ENCODE peak calls at places on chromosomes 12 and 14, in seven cellular contexts. R is ovary, F is pancreas, K is T follicular helper cell, T is NCI-H2171, M is caudate nucleus, H is T47D. S is an unnamed sample.

GRCh38 chr12:90043264-90043663 is 334.6 kb upstream of the ATP2B1 start:
- DNase-seq in M (no peak), F (no peak), K (no peak), T (no peak), R (no peak), H (no peak), S (no peak)

GRCh38 chr12:67068773-67069450 is 200.2 kb upstream of the CAND1 start:
- DNase-seq in H (peak; percentile 30), K (no peak), T (peak; percentile 61), F (peak; percentile 67), R (peak; percentile 27), M (peak; percentile 18), S (peak; percentile 27)

GRCh38 chr14:50957296-50957695 is 13.0 kb upstream of the PYGL start:
- DNase-seq in F (no peak), K (no peak), H (no peak), M (no peak), T (no peak), R (no peak), S (no peak)

GRCh38 chr14:20606190-20606901 is 15.2 kb upstream of the RNASE12 start:
- DNase-seq in F (no peak), K (no peak), T (no peak), H (peak; percentile 50), M (no peak), R (no peak), S (no peak)

GRCh38 chr14:50820786-50821185 is 10.2 kb downstream of the NIN start:
- DNase-seq in F (no peak), R (no peak), T (no peak), H (no peak), M (no peak), K (no peak), S (no peak)

GRCh38 chr12:7905071-7905470 is 30.9 kb downstream of the SLC2A3 start:
- DNase-seq in F (no peak), K (no peak), H (no peak), T (peak; percentile 84), R (no peak), M (no peak), S (no peak)

GRCh38 chr14:51020024-51020710 is 74.7 kb downstream of the TRIM9 start:
- DNase-seq in K (no peak), H (no peak), M (peak; percentile 50), T (no peak), R (no peak), F (no peak), S (no peak)

GRCh38 chr14:26261368-26262122 is 336.3 kb downstream of the NOVA1 start:
- DNase-seq in H (no peak), M (no peak), R (no peak), F (no peak), K (no peak), T (no peak), S (no peak)

GRCh38 chr12:71270057-71270456 is 112.3 kb upstream of the TSPAN8 start:
- DNase-seq in R (no peak), T (no peak), H (no peak), K (no peak), M (no peak), F (no peak), S (no peak)

GRCh38 chr12:46699986-46700385 is 125.8 kb downstream of the SLC38A4 start:
- DNase-seq in M (no peak), K (no peak), R (no peak), F (no peak), T (no peak), H (no peak), S (no peak)

GRCh38 chr12:80472912-80473500 is 29.0 kb downstream of the PTPRQ start:
- DNase-seq in H (no peak), T (peak; percentile 20), R (no peak), F (no peak), M (no peak), K (no peak), S (no peak)

GRCh38 chr14:35532783-35533356 is 1.1 kb upstream of the INSM2 start:
- DNase-seq in M (no peak), K (no peak), T (no peak), H (no peak), F (no peak), R (no peak), S (no peak)

GRCh38 chr12:88185988-88186387 is 43.9 kb downstream of the TMTC3 start:
- DNase-seq in F (no peak), R (no peak), K (no peak), M (no peak), H (no peak), T (no peak), S (no peak)

GRCh38 chr14:59582161-59582560 is 5.5 kb upstream of the CCDC175 start:
- DNase-seq in T (peak; percentile 86), K (no peak), F (no peak), R (no peak), M (no peak), H (no peak), S (no peak)

GRCh38 chr12:99110212-99110611 is 465.1 kb downstream of the APAF1 start:
- DNase-seq in M (no peak), R (no peak), T (no peak), K (no peak), H (no peak), F (no peak), S (no peak)

GRCh38 chr14:91890291-91890749 is 23.0 kb upstream of the TC2N start:
- DNase-seq in R (no peak), T (no peak), M (peak; percentile 42), F (no peak), K (no peak), H (no peak), S (no peak)

GRCh38 chr14:56899829-56900228 is 89.5 kb upstream of the OTX2 start:
- DNase-seq in F (no peak), M (no peak), T (no peak), H (no peak), K (no peak), R (no peak), S (no peak)

GRCh38 chr12:11798856-11799530 is 149.5 kb downstream of the ETV6 start:
- DNase-seq in M (no peak), T (no peak), H (no peak), R (no peak), F (no peak), K (no peak), S (no peak)

S was measured in psoas muscle.